ENCODE peak calls at places on chromosomes 2 and 18, in seven cellular contexts. One of them, this sample, is unnamed.

GRCh38 chr18:3985664-3986063 is 469.4 kb downstream of the DLGAP1 start:
- DNase-seq in endothelial cell of umbilical vein: no peak
- DNase-seq in GM12891: no peak
- DNase-seq in transverse colon: no peak
- DNase-seq in GM12878: no peak
- DNase-seq in IMR-90: peak
- DNase-seq in sigmoid colon: no peak
- DNase-seq in this sample: no peak

GRCh38 chr2:65529419-65529818 is 97.0 kb upstream of the SPRED2 start:
- DNase-seq in endothelial cell of umbilical vein: no peak
- DNase-seq in GM12891: no peak
- DNase-seq in transverse colon: no peak
- DNase-seq in GM12878: no peak
- DNase-seq in IMR-90: no peak
- DNase-seq in sigmoid colon: no peak
- DNase-seq in this sample: no peak

GRCh38 chr18:8805552-8805951 is 100.2 kb downstream of the MTCL1 start:
- DNase-seq in endothelial cell of umbilical vein: no peak
- DNase-seq in GM12891: no peak
- DNase-seq in transverse colon: no peak
- DNase-seq in GM12878: no peak
- DNase-seq in IMR-90: no peak
- DNase-seq in sigmoid colon: no peak
- DNase-seq in this sample: no peak

GRCh38 chr2:97870396-97870843 is 125.3 kb downstream of the TMEM131 start:
- DNase-seq in endothelial cell of umbilical vein: peak
- DNase-seq in GM12891: peak
- DNase-seq in transverse colon: no peak
- DNase-seq in GM12878: peak
- DNase-seq in IMR-90: peak
- DNase-seq in sigmoid colon: no peak
- DNase-seq in this sample: peak

GRCh38 chr2:17791121-17791902 is 24.9 kb upstream of the MSGN1 start:
- DNase-seq in endothelial cell of umbilical vein: peak
- DNase-seq in GM12891: no peak
- DNase-seq in transverse colon: no peak
- DNase-seq in GM12878: no peak
- DNase-seq in IMR-90: peak
- DNase-seq in sigmoid colon: no peak
- DNase-seq in this sample: peak

GRCh38 chr2:3253913-3254437 is 123.6 kb downstream of the EIPR1 start:
- DNase-seq in endothelial cell of umbilical vein: no peak
- DNase-seq in GM12891: no peak
- DNase-seq in transverse colon: no peak
- DNase-seq in GM12878: peak
- DNase-seq in IMR-90: no peak
- DNase-seq in sigmoid colon: no peak
- DNase-seq in this sample: no peak

GRCh38 chr18:67292814-67293213 is 223.7 kb downstream of the DSEL start:
- DNase-seq in endothelial cell of umbilical vein: no peak
- DNase-seq in GM12891: no peak
- DNase-seq in transverse colon: no peak
- DNase-seq in GM12878: no peak
- DNase-seq in IMR-90: no peak
- DNase-seq in sigmoid colon: no peak
- DNase-seq in this sample: no peak

GRCh38 chr2:56132138-56132537 is 51.7 kb upstream of the CCDC85A start:
- DNase-seq in endothelial cell of umbilical vein: peak
- DNase-seq in GM12891: peak
- DNase-seq in transverse colon: no peak
- DNase-seq in GM12878: no peak
- DNase-seq in IMR-90: peak
- DNase-seq in sigmoid colon: no peak
- DNase-seq in this sample: peak

GRCh38 chr2:151315381-151315903 is 26.0 kb upstream of the NMI start:
- DNase-seq in endothelial cell of umbilical vein: no peak
- DNase-seq in GM12891: no peak
- DNase-seq in transverse colon: no peak
- DNase-seq in GM12878: no peak
- DNase-seq in IMR-90: peak
- DNase-seq in sigmoid colon: peak
- DNase-seq in this sample: no peak

GRCh38 chr2:207926133-207927076 is 98.9 kb downstream of the PLEKHM3 start:
- DNase-seq in endothelial cell of umbilical vein: peak
- DNase-seq in GM12891: no peak
- DNase-seq in transverse colon: peak
- DNase-seq in GM12878: no peak
- DNase-seq in IMR-90: peak
- DNase-seq in sigmoid colon: peak
- DNase-seq in this sample: no peak

GRCh38 chr2:216371756-216372702 is at the start of gene MARCHF4:
- DNase-seq in endothelial cell of umbilical vein: peak
- DNase-seq in GM12891: peak
- DNase-seq in transverse colon: peak
- DNase-seq in GM12878: no peak
- DNase-seq in IMR-90: peak
- DNase-seq in sigmoid colon: peak
- DNase-seq in this sample: peak

GRCh38 chr2:226561962-226562361 is 237.7 kb downstream of the IRS1 start:
- DNase-seq in endothelial cell of umbilical vein: no peak
- DNase-seq in GM12891: no peak
- DNase-seq in transverse colon: no peak
- DNase-seq in GM12878: no peak
- DNase-seq in IMR-90: peak
- DNase-seq in sigmoid colon: no peak
- DNase-seq in this sample: no peak

GRCh38 chr2:191155608-191156071 is 4.8 kb upstream of the STAT4 start:
- DNase-seq in endothelial cell of umbilical vein: peak
- DNase-seq in GM12891: no peak
- DNase-seq in transverse colon: no peak
- DNase-seq in GM12878: no peak
- DNase-seq in IMR-90: peak
- DNase-seq in sigmoid colon: no peak
- DNase-seq in this sample: peak

DNA sequence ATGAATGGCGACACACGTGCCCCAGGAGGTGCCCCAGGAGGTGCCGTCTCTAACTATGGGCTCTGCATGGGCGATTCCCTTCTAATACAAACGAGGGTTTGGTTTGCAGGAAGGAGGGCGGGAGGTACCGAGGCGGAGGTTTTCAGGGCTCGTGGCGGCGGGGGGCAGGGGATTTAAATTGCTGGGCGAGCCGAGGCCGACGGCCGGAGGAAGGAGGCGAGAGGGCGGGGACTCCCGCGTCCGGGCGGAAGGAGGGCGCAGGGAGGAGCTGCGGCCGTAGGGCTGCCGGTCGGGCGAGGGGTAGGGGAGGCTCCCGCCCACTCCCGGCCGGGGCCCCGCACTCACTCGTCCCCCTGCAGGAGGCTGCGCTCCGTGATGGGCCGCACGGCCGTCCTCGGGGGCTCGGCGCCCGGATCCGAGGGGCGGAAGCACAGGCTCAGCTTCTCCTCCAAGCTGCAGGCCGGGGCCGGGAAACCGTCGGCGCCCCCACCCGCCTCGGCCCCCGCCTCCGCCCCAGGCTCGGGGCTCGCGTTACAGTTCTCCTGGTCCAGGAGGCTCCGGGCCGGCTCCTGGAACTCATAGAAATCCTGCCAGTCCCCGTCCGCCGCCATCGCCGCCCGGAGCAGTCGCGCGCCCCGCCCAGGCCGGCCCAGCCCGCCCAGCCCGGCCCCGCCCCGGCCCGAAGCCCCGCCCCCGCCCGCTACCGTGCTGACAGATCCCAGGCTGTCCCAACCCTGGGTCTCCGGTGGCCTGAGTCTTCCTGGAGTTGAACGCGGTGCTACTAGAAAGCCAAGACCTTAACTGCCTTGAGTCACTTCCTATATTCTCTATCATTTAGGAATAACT is at the start of gene FEZ2:
- DNase-seq in endothelial cell of umbilical vein: peak
- DNase-seq in GM12891: peak
- DNase-seq in transverse colon: peak
- DNase-seq in GM12878: peak
- DNase-seq in IMR-90: peak
- DNase-seq in sigmoid colon: peak
- DNase-seq in this sample: peak
- TF ChIP-seq POLR2A in endothelial cell of umbilical vein: peak
- TF ChIP-seq POLR2A in GM12891: peak
- TF ChIP-seq POLR2A in transverse colon: peak
- TF ChIP-seq POLR2A in GM12878: peak
- TF ChIP-seq POLR2A in IMR-90: peak
- TF ChIP-seq POLR2A in sigmoid colon: no peak
- TF ChIP-seq POLR2A in this sample: no peak

GRCh38 chr18:41864216-41864615 is 90.8 kb upstream of the PIK3C3 start:
- DNase-seq in endothelial cell of umbilical vein: no peak
- DNase-seq in GM12891: no peak
- DNase-seq in transverse colon: no peak
- DNase-seq in GM12878: no peak
- DNase-seq in IMR-90: no peak
- DNase-seq in sigmoid colon: no peak
- DNase-seq in this sample: no peak

GRCh38 chr18:41853280-41853679 is 101.8 kb upstream of the PIK3C3 start:
- DNase-seq in endothelial cell of umbilical vein: no peak
- DNase-seq in GM12891: no peak
- DNase-seq in transverse colon: no peak
- DNase-seq in GM12878: no peak
- DNase-seq in IMR-90: no peak
- DNase-seq in sigmoid colon: no peak
- DNase-seq in this sample: no peak

GRCh38 chr18:41862921-41863320 is 92.1 kb upstream of the PIK3C3 start:
- DNase-seq in endothelial cell of umbilical vein: no peak
- DNase-seq in GM12891: no peak
- DNase-seq in transverse colon: no peak
- DNase-seq in GM12878: no peak
- DNase-seq in IMR-90: no peak
- DNase-seq in sigmoid colon: no peak
- DNase-seq in this sample: no peak

GRCh38 chr18:41858761-41859555 is 96.1 kb upstream of the PIK3C3 start:
- DNase-seq in endothelial cell of umbilical vein: no peak
- DNase-seq in GM12891: no peak
- DNase-seq in transverse colon: no peak
- DNase-seq in GM12878: no peak
- DNase-seq in IMR-90: no peak
- DNase-seq in sigmoid colon: no peak
- DNase-seq in this sample: no peak
- TF ChIP-seq POLR2A in endothelial cell of umbilical vein: no peak
- TF ChIP-seq POLR2A in GM12891: no peak
- TF ChIP-seq POLR2A in transverse colon: no peak
- TF ChIP-seq POLR2A in GM12878: no peak
- TF ChIP-seq POLR2A in IMR-90: no peak
- TF ChIP-seq POLR2A in sigmoid colon: no peak
- TF ChIP-seq POLR2A in this sample: no peak

DNA sequence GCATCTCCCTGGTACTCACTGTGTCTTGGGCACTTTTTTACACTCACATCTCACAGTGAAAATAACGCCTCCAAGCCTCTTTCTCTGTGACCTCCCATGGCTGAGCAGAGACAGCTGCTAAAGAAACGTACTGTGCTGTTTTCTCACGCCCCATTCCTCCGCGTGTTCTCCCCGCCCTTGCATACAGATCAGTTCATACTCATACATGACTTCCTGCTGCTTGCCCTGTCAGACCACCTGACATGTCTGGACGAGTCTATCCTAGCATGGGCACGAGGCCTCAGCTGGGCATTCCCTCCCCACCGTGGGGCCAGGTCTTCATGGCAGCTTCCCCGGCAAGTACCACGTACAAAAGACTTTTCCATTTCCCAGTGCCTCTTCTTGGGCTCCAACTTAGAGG is 21.2 kb upstream of the IL1A start:
- DNase-seq in endothelial cell of umbilical vein: no peak
- DNase-seq in GM12891: no peak
- DNase-seq in transverse colon: no peak
- DNase-seq in GM12878: peak
- DNase-seq in IMR-90: no peak
- DNase-seq in sigmoid colon: no peak
- DNase-seq in this sample: no peak
- TF ChIP-seq POLR2A in endothelial cell of umbilical vein: no peak
- TF ChIP-seq POLR2A in GM12891: no peak
- TF ChIP-seq POLR2A in transverse colon: no peak
- TF ChIP-seq POLR2A in GM12878: peak
- TF ChIP-seq POLR2A in IMR-90: no peak
- TF ChIP-seq POLR2A in sigmoid colon: no peak
- TF ChIP-seq POLR2A in this sample: no peak

GRCh38 chr2:241111443-241111810 is 9.3 kb upstream of the MTERF4 start:
- DNase-seq in endothelial cell of umbilical vein: no peak
- DNase-seq in GM12891: no peak
- DNase-seq in transverse colon: no peak
- DNase-seq in GM12878: no peak
- DNase-seq in IMR-90: no peak
- DNase-seq in sigmoid colon: peak
- DNase-seq in this sample: no peak

GRCh38 chr2:241112046-241112445 is 10.0 kb upstream of the MTERF4 start:
- DNase-seq in endothelial cell of umbilical vein: no peak
- DNase-seq in GM12891: no peak
- DNase-seq in transverse colon: no peak
- DNase-seq in GM12878: no peak
- DNase-seq in IMR-90: no peak
- DNase-seq in sigmoid colon: peak
- DNase-seq in this sample: no peak

GRCh38 chr2:241114836-241115235 is 12.7 kb upstream of the MTERF4 start:
- DNase-seq in endothelial cell of umbilical vein: no peak
- DNase-seq in GM12891: no peak
- DNase-seq in transverse colon: no peak
- DNase-seq in GM12878: no peak
- DNase-seq in IMR-90: no peak
- DNase-seq in sigmoid colon: peak
- DNase-seq in this sample: no peak

GRCh38 chr2:241110607-241111442 is 8.7 kb upstream of the MTERF4 start:
- DNase-seq in endothelial cell of umbilical vein: no peak
- DNase-seq in GM12891: no peak
- DNase-seq in transverse colon: no peak
- DNase-seq in GM12878: no peak
- DNase-seq in IMR-90: no peak
- DNase-seq in sigmoid colon: peak
- DNase-seq in this sample: no peak

DNA sequence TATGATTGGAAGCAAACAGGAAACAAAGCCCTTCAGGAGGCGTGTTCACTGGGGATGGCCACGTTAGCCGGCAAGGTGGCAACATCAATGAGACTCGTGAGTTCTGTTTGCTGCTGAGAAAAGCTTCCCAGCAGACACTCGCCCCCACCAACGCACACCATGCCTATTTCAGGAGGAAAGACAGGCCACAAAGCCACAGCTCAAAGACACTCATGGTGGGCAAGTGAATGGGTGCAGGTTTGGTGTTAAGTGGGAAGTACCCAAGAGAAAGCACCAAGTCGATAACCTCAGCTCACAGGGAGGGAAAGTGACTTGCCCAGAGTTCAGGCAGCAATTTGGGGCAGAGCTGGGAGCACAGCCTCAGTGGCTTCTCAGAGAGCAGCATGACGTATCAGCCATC is 10.5 kb upstream of the MTERF4 start:
- DNase-seq in endothelial cell of umbilical vein: no peak
- DNase-seq in GM12891: no peak
- DNase-seq in transverse colon: no peak
- DNase-seq in GM12878: peak
- DNase-seq in IMR-90: no peak
- DNase-seq in sigmoid colon: peak
- DNase-seq in this sample: no peak
- TF ChIP-seq POLR2A in endothelial cell of umbilical vein: no peak
- TF ChIP-seq POLR2A in GM12891: no peak
- TF ChIP-seq POLR2A in transverse colon: no peak
- TF ChIP-seq POLR2A in GM12878: peak
- TF ChIP-seq POLR2A in IMR-90: no peak
- TF ChIP-seq POLR2A in sigmoid colon: no peak
- TF ChIP-seq POLR2A in this sample: no peak